ENCODE peak calls at places on chromosome X, in four cellular contexts. C is HEK293T, J is K562, S is IMR-90. A is an unnamed sample.

GRCh38 chrX:49884290-49884862 is 5.1 kb downstream of the USP27X start:
- DNase-seq in S (peak), C (peak), J (peak), A (peak)

GRCh38 chrX:20284992-20285391 is 18.3 kb upstream of the RPS6KA3 start:
- DNase-seq in S (no peak), J (no peak), C (no peak), A (no peak)

GRCh38 chrX:7941390-7942042 is 14.3 kb upstream of the PNPLA4 start:
- DNase-seq in S (peak), J (no peak), C (no peak), A (no peak)

GRCh38 chrX:106874075-106874474 is 29.1 kb downstream of the RIPPLY1 start:
- DNase-seq in S (peak), J (no peak), C (no peak), A (peak)

GRCh38 chrX:123083924-123084323 is 100.2 kb upstream of the GRIA3 start:
- DNase-seq in C (no peak), S (no peak), J (no peak), A (no peak)

GRCh38 chrX:55006827-55007621 is 6.9 kb downstream of the APEX2 start:
- DNase-seq in J (no peak), S (no peak), C (no peak), A (no peak)

GRCh38 chrX:10041383-10041782 is 74.2 kb downstream of the CLDN34 start:
- DNase-seq in C (no peak), S (peak), J (no peak), A (no peak)

GRCh38 chrX:50045808-50046207 is 123.4 kb downstream of the CLCN5 start:
- DNase-seq in S (no peak), C (no peak), J (no peak), A (no peak)

GRCh38 chrX:154458954-154459829 is 1.1 kb downstream of the PLXNA3 start:
- DNase-seq in C (no peak), J (no peak), S (no peak), A (no peak)

GRCh38 chrX:43349363-43349762 is 306.7 kb upstream of the MAOA start:
- DNase-seq in S (peak), J (peak), C (peak), A (peak)

GRCh38 chrX:112644713-112645112 is 35.0 kb downstream of the LHFPL1 start:
- DNase-seq in C (no peak), J (no peak), S (no peak), A (no peak)

GRCh38 chrX:65582450-65583082 is 48.0 kb upstream of the LAS1L start:
- DNase-seq in J (peak), S (no peak), C (no peak), A (no peak)

GRCh38 chrX:72130762-72131231 is 918 bp downstream of the RTL5 start:
- DNase-seq in S (no peak), C (no peak), J (no peak), A (no peak)

GRCh38 chrX:8879750-8880149 is 78.6 kb upstream of the FAM9A start:
- DNase-seq in J (peak), S (peak), C (peak), A (peak)

GRCh38 chrX:13721819-13722527 is 12.4 kb downstream of the TRAPPC2 start:
- DNase-seq in C (no peak), J (no peak), S (peak), A (no peak)

GRCh38 chrX:40158036-40158706 is 60.4 kb upstream of the BCOR start:
- DNase-seq in J (no peak), S (peak), C (no peak), A (peak)

GRCh38 chrX:15686818-15687685 is 22.4 kb upstream of the CLTRN start:
- DNase-seq in C (peak), J (peak), S (peak), A (peak)

GRCh38 chrX:5646818-5647217 is 581.8 kb downstream of the NLGN4X start:
- DNase-seq in J (no peak), C (no peak), S (no peak), A (no peak)

GRCh38 chrX:25337841-25338240 is 322.1 kb upstream of the ARX start:
- DNase-seq in J (no peak), C (no peak), S (no peak), A (no peak)

GRCh38 chrX:10617964-10618342 is 2.4 kb downstream of the MID1 start:
- DNase-seq in S (peak), C (peak), J (no peak), A (peak)

GRCh38 chrX:14095702-14096101 is 66.0 kb upstream of the GEMIN8 start:
- DNase-seq in S (peak), C (peak), J (peak), A (peak)

GRCh38 chrX:437636-438390 is 51.1 kb upstream of the PPP2R3B start:
- DNase-seq in J (no peak), S (no peak), C (no peak), A (no peak)

GRCh38 chrX:17842769-17843525 is 18.2 kb downstream of the RAI2 start:
- DNase-seq in J (no peak), S (no peak), C (no peak), A (no peak)

GRCh38 chrX:3166670-3167455 is 125.6 kb downstream of the ARSF start:
- DNase-seq in J (no peak), C (no peak), S (peak), A (no peak)

GRCh38 chrX:11189097-11189496 is 78.0 kb downstream of the HCCS start:
- DNase-seq in S (no peak), J (no peak), C (no peak), A (no peak)

GRCh38 chrX:38080808-38081207 is 74.5 kb downstream of the SYTL5 start:
- DNase-seq in J (no peak), C (no peak), S (peak), A (no peak)

DNA sequence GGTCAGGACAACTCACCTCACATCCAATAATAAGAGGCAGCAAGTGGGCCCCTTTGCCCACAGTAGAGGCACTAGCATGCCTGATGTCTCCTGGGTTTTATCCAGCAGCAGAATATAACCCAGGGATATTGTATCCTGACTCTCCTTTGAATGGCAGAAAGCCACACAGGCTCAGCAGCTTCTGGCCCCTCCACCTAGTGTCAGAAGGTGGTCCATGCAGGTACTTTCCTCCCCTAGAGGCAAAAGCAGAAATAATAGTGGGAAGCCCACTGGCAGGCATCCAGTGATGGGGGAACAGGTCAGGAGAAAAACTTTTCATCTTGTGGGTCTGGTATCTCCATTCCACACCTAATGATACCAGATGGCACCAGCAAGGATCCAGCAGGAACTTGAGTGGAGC is 75.5 kb upstream of the IRS4 start:
- DNase-seq in J (peak), C (peak), S (no peak), A (peak)
- TF ChIP-seq BHLHE40 in J (no peak), C (no peak), S (no peak), A (no peak)

GRCh38 chrX:30620980-30621716 is 32.1 kb upstream of the GK start:
- DNase-seq in C (no peak), S (peak), J (no peak), A (peak)
- TF ChIP-seq BHLHE40 in C (no peak), S (no peak), J (no peak), A (no peak)

GRCh38 chrX:45322820-45323219 is 122.1 kb upstream of the DIPK2B start:
- DNase-seq in C (no peak), S (peak), J (no peak), A (no peak)
- TF ChIP-seq BHLHE40 in C (no peak), S (no peak), J (no peak), A (no peak)

DNA sequence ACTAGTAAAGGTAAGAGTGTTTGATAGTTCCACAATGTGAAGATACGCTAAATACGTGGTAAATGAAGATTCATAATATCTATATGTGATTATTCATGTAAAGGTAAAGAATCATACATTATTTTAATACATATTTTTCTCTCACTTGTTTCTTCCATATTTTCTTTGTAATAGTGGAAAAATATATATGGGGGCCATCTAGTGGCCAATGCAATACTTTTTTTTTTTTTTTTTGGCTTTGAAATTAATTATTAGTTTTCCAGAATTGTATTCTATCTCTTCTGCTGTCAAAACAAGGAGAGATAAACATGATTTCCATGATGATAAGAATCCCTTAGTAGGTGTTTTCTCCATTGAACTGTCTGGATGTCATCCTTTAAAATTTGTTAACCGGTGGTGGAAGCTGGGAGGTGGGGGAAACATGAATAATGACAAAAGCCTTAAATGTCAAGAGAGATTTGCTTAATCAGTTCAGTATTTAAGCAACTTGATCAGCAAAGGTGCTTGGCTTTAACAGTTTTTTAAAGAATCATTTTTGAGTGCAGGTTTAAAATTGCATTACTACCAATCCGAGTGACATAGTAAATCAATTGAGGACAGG is 508.7 kb upstream of the HTR2C start:
- DNase-seq in C (no peak), J (no peak), S (no peak), A (no peak)
- TF ChIP-seq BHLHE40 in C (no peak), J (no peak), S (no peak), A (no peak)

GRCh38 chrX:70478521-70478920 is 33.9 kb downstream of the DLG3 start:
- DNase-seq in S (no peak), J (no peak), C (no peak), A (no peak)

GRCh38 chrX:70479197-70479969 is 34.7 kb downstream of the DLG3 start:
- DNase-seq in C (no peak), S (peak), J (no peak), A (peak)

GRCh38 chrX:70476934-70477733 is 32.5 kb downstream of the DLG3 start:
- DNase-seq in C (no peak), S (peak), J (no peak), A (peak)

GRCh38 chrX:70477734-70478075 is 33.1 kb downstream of the DLG3 start:
- DNase-seq in J (no peak), C (no peak), S (no peak), A (no peak)

GRCh38 chrX:70476166-70476933 is 31.7 kb downstream of the DLG3 start:
- DNase-seq in C (no peak), S (no peak), J (no peak), A (no peak)
- TF ChIP-seq BHLHE40 in C (no peak), S (no peak), J (no peak), A (no peak)

A was measured in A549.